ENCODE peak calls at places on chromosome 3, in nine cellular contexts. One of them, this sample, is unnamed.

GRCh38 chr3:51968175-51968681 is 974 bp upstream of the PCBP4 start:
- DNase-seq in CD4-positive, alpha-beta T cell: no peak
- DNase-seq in DND-41: peak
- DNase-seq in pancreas: no peak
- DNase-seq in AG04450: no peak
- DNase-seq in Calu3: no peak
- DNase-seq in endothelial cell: peak
- DNase-seq in fibroblast of pulmonary artery: peak
- DNase-seq in glutamatergic neuron: peak
- DNase-seq in this sample: no peak

GRCh38 chr3:127274200-127274599 is 13.6 kb downstream of the PRR20G start:
- DNase-seq in CD4-positive, alpha-beta T cell: no peak
- DNase-seq in DND-41: no peak
- DNase-seq in pancreas: no peak
- DNase-seq in AG04450: no peak
- DNase-seq in Calu3: no peak
- DNase-seq in endothelial cell: no peak
- DNase-seq in fibroblast of pulmonary artery: no peak
- DNase-seq in glutamatergic neuron: no peak
- DNase-seq in this sample: no peak

GRCh38 chr3:56042326-56042951 is 425.8 kb downstream of the ERC2 start:
- DNase-seq in CD4-positive, alpha-beta T cell: no peak
- DNase-seq in DND-41: no peak
- DNase-seq in pancreas: no peak
- DNase-seq in AG04450: peak
- DNase-seq in Calu3: no peak
- DNase-seq in endothelial cell: no peak
- DNase-seq in fibroblast of pulmonary artery: peak
- DNase-seq in glutamatergic neuron: no peak
- DNase-seq in this sample: no peak

GRCh38 chr3:118637866-118638265 is 396.8 kb downstream of the IGSF11 start:
- DNase-seq in CD4-positive, alpha-beta T cell: no peak
- DNase-seq in DND-41: no peak
- DNase-seq in pancreas: no peak
- DNase-seq in AG04450: no peak
- DNase-seq in Calu3: no peak
- DNase-seq in endothelial cell: no peak
- DNase-seq in fibroblast of pulmonary artery: no peak
- DNase-seq in glutamatergic neuron: no peak
- DNase-seq in this sample: no peak

GRCh38 chr3:17088602-17089313 is 204.0 kb downstream of the PLCL2 start:
- DNase-seq in CD4-positive, alpha-beta T cell: peak
- DNase-seq in DND-41: peak
- DNase-seq in pancreas: no peak
- DNase-seq in AG04450: no peak
- DNase-seq in Calu3: no peak
- DNase-seq in endothelial cell: no peak
- DNase-seq in fibroblast of pulmonary artery: no peak
- DNase-seq in glutamatergic neuron: no peak
- DNase-seq in this sample: no peak

GRCh38 chr3:192904632-192905289 is 12.9 kb downstream of the MB21D2 start:
- DNase-seq in CD4-positive, alpha-beta T cell: no peak
- DNase-seq in DND-41: no peak
- DNase-seq in pancreas: no peak
- DNase-seq in AG04450: no peak
- DNase-seq in Calu3: no peak
- DNase-seq in endothelial cell: no peak
- DNase-seq in fibroblast of pulmonary artery: no peak
- DNase-seq in glutamatergic neuron: no peak
- DNase-seq in this sample: no peak

GRCh38 chr3:197022405-197023231 is 7.0 kb downstream of the MELTF start:
- DNase-seq in CD4-positive, alpha-beta T cell: no peak
- DNase-seq in DND-41: no peak
- DNase-seq in pancreas: no peak
- DNase-seq in AG04450: no peak
- DNase-seq in Calu3: no peak
- DNase-seq in endothelial cell: no peak
- DNase-seq in fibroblast of pulmonary artery: no peak
- DNase-seq in glutamatergic neuron: no peak
- DNase-seq in this sample: no peak

GRCh38 chr3:178444416-178444815 is 91.8 kb upstream of the KCNMB2 start:
- DNase-seq in CD4-positive, alpha-beta T cell: no peak
- DNase-seq in DND-41: no peak
- DNase-seq in pancreas: no peak
- DNase-seq in AG04450: no peak
- DNase-seq in Calu3: no peak
- DNase-seq in endothelial cell: no peak
- DNase-seq in fibroblast of pulmonary artery: no peak
- DNase-seq in glutamatergic neuron: no peak
- DNase-seq in this sample: no peak

GRCh38 chr3:140576444-140576843 is 101.4 kb upstream of the TRIM42 start:
- DNase-seq in CD4-positive, alpha-beta T cell: no peak
- DNase-seq in DND-41: no peak
- DNase-seq in pancreas: no peak
- DNase-seq in AG04450: no peak
- DNase-seq in Calu3: no peak
- DNase-seq in endothelial cell: no peak
- DNase-seq in fibroblast of pulmonary artery: no peak
- DNase-seq in glutamatergic neuron: no peak
- DNase-seq in this sample: no peak

GRCh38 chr3:57281710-57282109 is 10.8 kb downstream of the ASB14 start:
- DNase-seq in CD4-positive, alpha-beta T cell: no peak
- DNase-seq in DND-41: no peak
- DNase-seq in pancreas: no peak
- DNase-seq in AG04450: no peak
- DNase-seq in Calu3: no peak
- DNase-seq in endothelial cell: no peak
- DNase-seq in fibroblast of pulmonary artery: peak
- DNase-seq in glutamatergic neuron: no peak
- DNase-seq in this sample: no peak

GRCh38 chr3:109480014-109480413 is 142.7 kb upstream of the DPPA4 start:
- DNase-seq in CD4-positive, alpha-beta T cell: no peak
- DNase-seq in DND-41: no peak
- DNase-seq in pancreas: no peak
- DNase-seq in AG04450: no peak
- DNase-seq in Calu3: no peak
- DNase-seq in endothelial cell: no peak
- DNase-seq in fibroblast of pulmonary artery: no peak
- DNase-seq in glutamatergic neuron: no peak
- DNase-seq in this sample: no peak

GRCh38 chr3:12729313-12729676 is 29.8 kb downstream of the TMEM40 start:
- DNase-seq in CD4-positive, alpha-beta T cell: no peak
- DNase-seq in DND-41: no peak
- DNase-seq in pancreas: no peak
- DNase-seq in AG04450: no peak
- DNase-seq in Calu3: no peak
- DNase-seq in endothelial cell: no peak
- DNase-seq in fibroblast of pulmonary artery: no peak
- DNase-seq in glutamatergic neuron: no peak
- DNase-seq in this sample: no peak

GRCh38 chr3:142818651-142819050 is 70.2 kb downstream of the PCOLCE2 start:
- DNase-seq in CD4-positive, alpha-beta T cell: no peak
- DNase-seq in DND-41: no peak
- DNase-seq in pancreas: no peak
- DNase-seq in AG04450: no peak
- DNase-seq in Calu3: no peak
- DNase-seq in endothelial cell: no peak
- DNase-seq in fibroblast of pulmonary artery: no peak
- DNase-seq in glutamatergic neuron: no peak
- DNase-seq in this sample: no peak

GRCh38 chr3:64885055-64885454 is 197.3 kb upstream of the ADAMTS9 start:
- DNase-seq in CD4-positive, alpha-beta T cell: no peak
- DNase-seq in DND-41: no peak
- DNase-seq in pancreas: no peak
- DNase-seq in AG04450: no peak
- DNase-seq in Calu3: no peak
- DNase-seq in endothelial cell: no peak
- DNase-seq in fibroblast of pulmonary artery: no peak
- DNase-seq in glutamatergic neuron: no peak
- DNase-seq in this sample: no peak

GRCh38 chr3:169596126-169596525 is 67.4 kb downstream of the MECOM start:
- DNase-seq in CD4-positive, alpha-beta T cell: no peak
- DNase-seq in DND-41: no peak
- DNase-seq in pancreas: no peak
- DNase-seq in AG04450: no peak
- DNase-seq in Calu3: no peak
- DNase-seq in endothelial cell: no peak
- DNase-seq in fibroblast of pulmonary artery: no peak
- DNase-seq in glutamatergic neuron: no peak
- DNase-seq in this sample: no peak

GRCh38 chr3:141429371-141430035 is 57.3 kb upstream of the RASA2 start:
- DNase-seq in CD4-positive, alpha-beta T cell: no peak
- DNase-seq in DND-41: no peak
- DNase-seq in pancreas: no peak
- DNase-seq in AG04450: no peak
- DNase-seq in Calu3: no peak
- DNase-seq in endothelial cell: no peak
- DNase-seq in fibroblast of pulmonary artery: no peak
- DNase-seq in glutamatergic neuron: no peak
- DNase-seq in this sample: no peak

GRCh38 chr3:16908006-16908405 is 23.3 kb downstream of the PLCL2 start:
- DNase-seq in CD4-positive, alpha-beta T cell: no peak
- DNase-seq in DND-41: no peak
- DNase-seq in pancreas: no peak
- DNase-seq in AG04450: no peak
- DNase-seq in Calu3: no peak
- DNase-seq in endothelial cell: no peak
- DNase-seq in fibroblast of pulmonary artery: no peak
- DNase-seq in glutamatergic neuron: no peak
- DNase-seq in this sample: no peak

GRCh38 chr3:148227534-148227933 is 470.2 kb upstream of the AGTR1 start:
- DNase-seq in CD4-positive, alpha-beta T cell: no peak
- DNase-seq in DND-41: no peak
- DNase-seq in pancreas: no peak
- DNase-seq in AG04450: peak
- DNase-seq in Calu3: no peak
- DNase-seq in endothelial cell: no peak
- DNase-seq in fibroblast of pulmonary artery: peak
- DNase-seq in glutamatergic neuron: no peak
- DNase-seq in this sample: no peak

GRCh38 chr3:102757950-102758349 is 323.1 kb downstream of the ZPLD1 start:
- DNase-seq in CD4-positive, alpha-beta T cell: no peak
- DNase-seq in DND-41: no peak
- DNase-seq in pancreas: no peak
- DNase-seq in AG04450: no peak
- DNase-seq in Calu3: no peak
- DNase-seq in endothelial cell: no peak
- DNase-seq in fibroblast of pulmonary artery: no peak
- DNase-seq in glutamatergic neuron: no peak
- DNase-seq in this sample: no peak

DNA sequence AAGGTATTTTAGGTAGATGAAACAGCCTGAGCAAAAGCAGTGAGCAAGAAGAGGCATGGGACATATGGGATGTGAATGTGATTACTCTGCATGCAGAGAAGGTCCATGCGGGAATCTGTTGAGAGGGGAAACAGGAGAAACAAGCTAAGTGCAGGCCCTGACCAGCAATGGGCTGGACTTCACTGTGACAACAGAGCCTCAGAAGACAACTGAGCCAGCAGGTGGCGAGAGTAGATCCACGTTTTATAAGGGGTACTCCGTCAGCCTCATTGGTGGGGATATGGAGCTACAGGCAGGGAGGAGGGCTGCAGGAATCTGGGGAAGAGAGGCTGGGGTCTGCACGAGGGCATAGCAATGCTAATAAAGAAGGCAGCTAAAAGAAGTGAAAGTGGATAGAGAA is 405.9 kb upstream of the LMCD1 start:
- DNase-seq in CD4-positive, alpha-beta T cell: no peak
- DNase-seq in DND-41: no peak
- DNase-seq in pancreas: no peak
- DNase-seq in AG04450: no peak
- DNase-seq in Calu3: no peak
- DNase-seq in endothelial cell: peak
- DNase-seq in fibroblast of pulmonary artery: no peak
- DNase-seq in glutamatergic neuron: peak
- DNase-seq in this sample: no peak
- TF ChIP-seq CTCF in CD4-positive, alpha-beta T cell: no peak
- TF ChIP-seq CTCF in DND-41: peak
- TF ChIP-seq CTCF in pancreas: no peak
- TF ChIP-seq CTCF in AG04450: no peak
- TF ChIP-seq CTCF in Calu3: no peak
- TF ChIP-seq CTCF in endothelial cell: no peak
- TF ChIP-seq CTCF in fibroblast of pulmonary artery: no peak
- TF ChIP-seq CTCF in glutamatergic neuron: no peak
- TF ChIP-seq CTCF in this sample: peak

GRCh38 chr3:147120029-147120428 is 286.3 kb downstream of the ZIC4 start:
- DNase-seq in CD4-positive, alpha-beta T cell: no peak
- DNase-seq in DND-41: no peak
- DNase-seq in pancreas: no peak
- DNase-seq in AG04450: peak
- DNase-seq in Calu3: no peak
- DNase-seq in endothelial cell: no peak
- DNase-seq in fibroblast of pulmonary artery: peak
- DNase-seq in glutamatergic neuron: no peak
- DNase-seq in this sample: no peak
- TF ChIP-seq CTCF in CD4-positive, alpha-beta T cell: no peak
- TF ChIP-seq CTCF in DND-41: peak
- TF ChIP-seq CTCF in pancreas: no peak
- TF ChIP-seq CTCF in AG04450: peak
- TF ChIP-seq CTCF in Calu3: peak
- TF ChIP-seq CTCF in endothelial cell: peak
- TF ChIP-seq CTCF in fibroblast of pulmonary artery: peak
- TF ChIP-seq CTCF in glutamatergic neuron: peak
- TF ChIP-seq CTCF in this sample: peak

GRCh38 chr3:125582707-125583106 is 12.6 kb downstream of the OSBPL11 start:
- DNase-seq in CD4-positive, alpha-beta T cell: no peak
- DNase-seq in DND-41: no peak
- DNase-seq in pancreas: no peak
- DNase-seq in AG04450: no peak
- DNase-seq in Calu3: no peak
- DNase-seq in endothelial cell: no peak
- DNase-seq in fibroblast of pulmonary artery: peak
- DNase-seq in glutamatergic neuron: no peak
- DNase-seq in this sample: no peak
- TF ChIP-seq CTCF in CD4-positive, alpha-beta T cell: no peak
- TF ChIP-seq CTCF in DND-41: peak
- TF ChIP-seq CTCF in pancreas: no peak
- TF ChIP-seq CTCF in AG04450: no peak
- TF ChIP-seq CTCF in Calu3: no peak
- TF ChIP-seq CTCF in endothelial cell: no peak
- TF ChIP-seq CTCF in fibroblast of pulmonary artery: peak
- TF ChIP-seq CTCF in glutamatergic neuron: no peak
- TF ChIP-seq CTCF in this sample: peak

GRCh38 chr3:156417733-156418132 is 137.2 kb downstream of the SSR3 start:
- DNase-seq in CD4-positive, alpha-beta T cell: no peak
- DNase-seq in DND-41: no peak
- DNase-seq in pancreas: no peak
- DNase-seq in AG04450: no peak
- DNase-seq in Calu3: no peak
- DNase-seq in endothelial cell: no peak
- DNase-seq in fibroblast of pulmonary artery: no peak
- DNase-seq in glutamatergic neuron: no peak
- DNase-seq in this sample: no peak
- TF ChIP-seq CTCF in CD4-positive, alpha-beta T cell: no peak
- TF ChIP-seq CTCF in DND-41: no peak
- TF ChIP-seq CTCF in pancreas: no peak
- TF ChIP-seq CTCF in AG04450: no peak
- TF ChIP-seq CTCF in Calu3: no peak
- TF ChIP-seq CTCF in endothelial cell: no peak
- TF ChIP-seq CTCF in fibroblast of pulmonary artery: no peak
- TF ChIP-seq CTCF in glutamatergic neuron: no peak
- TF ChIP-seq CTCF in this sample: no peak

This sample was measured in chondrocyte.